ENCODE peak calls at places on chromosomes 2 and 18, in six cellular contexts. L, O, K, B, R and F are unnamed samples.

GRCh38 chr2:31125918-31126695 is 12.1 kb downstream of the GALNT14 start:
- DNase-seq in L (no peak), O (no peak), K (no peak), B (no peak), R (no peak), F (no peak)

GRCh38 chr2:66547887-66548286 is 113.0 kb downstream of the MEIS1 start:
- DNase-seq in L (no peak), O (no peak), K (peak; percentile 87), B (no peak), R (no peak), F (no peak)

GRCh38 chr18:74242451-74243096 is 49.2 kb downstream of the CYB5A start:
- DNase-seq in L (no peak), O (no peak), K (peak; percentile 25), B (no peak), R (no peak), F (no peak)

GRCh38 chr18:61991201-61991600 is 98.4 kb upstream of the RNF152 start:
- DNase-seq in L (peak; percentile 39), O (no peak), K (no peak), B (no peak), R (no peak), F (no peak)

GRCh38 chr2:181752301-181752700 is 72.0 kb upstream of the NEUROD1 start:
- DNase-seq in L (no peak), O (no peak), K (no peak), B (no peak), R (no peak), F (no peak)

GRCh38 chr2:27721335-27721734 is 50.2 kb upstream of the MRPL33 start:
- DNase-seq in L (no peak), O (no peak), K (no peak), B (no peak), R (no peak), F (no peak)

GRCh38 chr2:13056259-13056843 is 339.6 kb downstream of the TRIB2 start:
- DNase-seq in L (peak; percentile 19), O (no peak), K (peak; percentile 4), B (no peak), R (peak; percentile 23), F (no peak)

GRCh38 chr2:46001741-46002506 is 295.3 kb upstream of the EPAS1 start:
- DNase-seq in L (peak; percentile 21), O (no peak), K (no peak), B (no peak), R (no peak), F (no peak)

GRCh38 chr2:28929581-28929980 is 35.1 kb downstream of the WDR43 start:
- DNase-seq in L (no peak), O (no peak), K (no peak), B (no peak), R (no peak), F (no peak)

GRCh38 chr2:238462782-238463396 is 36.2 kb downstream of the ASB1 start:
- DNase-seq in L (peak; percentile 61), O (no peak), K (peak; percentile 54), B (no peak), R (peak; percentile 54), F (no peak)

GRCh38 chr2:102391530-102391929 is 31.4 kb upstream of the IL18RAP start:
- DNase-seq in L (no peak), O (no peak), K (no peak), B (no peak), R (no peak), F (no peak)

GRCh38 chr2:53173126-53173525 is 594.5 kb upstream of the CHAC2 start:
- DNase-seq in L (no peak), O (no peak), K (no peak), B (no peak), R (no peak), F (no peak)

GRCh38 chr18:74182335-74182734 is 34.0 kb downstream of the TIMM21 start:
- DNase-seq in L (no peak), O (no peak), K (no peak), B (no peak), R (no peak), F (no peak)

GRCh38 chr2:171390941-171391516 is 42.8 kb downstream of the METTL8 start:
- DNase-seq in L (no peak), O (no peak), K (peak; percentile 21), B (no peak), R (no peak), F (peak; percentile 17)

GRCh38 chr18:50193796-50194622 is 938 bp downstream of the MYO5B start:
- DNase-seq in L (no peak), O (no peak), K (peak; percentile 83), B (no peak), R (no peak), F (no peak)

GRCh38 chr2:209425082-209426071 is 1.5 kb downstream of the MAP2 start:
- DNase-seq in L (peak; percentile 49), O (no peak), K (peak; percentile 80), B (no peak), R (peak; percentile 75), F (no peak)

GRCh38 chr2:200590090-200590489 is 4.3 kb downstream of the AOX1 start:
- DNase-seq in L (peak; percentile 59), O (no peak), K (no peak), B (no peak), R (no peak), F (no peak)

GRCh38 chr2:65458999-65459398 is 26.6 kb upstream of the SPRED2 start:
- DNase-seq in L (no peak), O (no peak), K (no peak), B (no peak), R (no peak), F (peak; percentile 5)

GRCh38 chr2:215391531-215391930 is 44.3 kb downstream of the FN1 start:
- DNase-seq in L (no peak), O (no peak), K (no peak), B (no peak), R (no peak), F (no peak)

GRCh38 chr2:190407246-190407661 is 901 bp upstream of the MFSD6 start:
- DNase-seq in L (no peak), O (peak; percentile 35), K (peak; percentile 54), B (no peak), R (no peak), F (no peak)

GRCh38 chr2:109081374-109081773 is 47.6 kb upstream of the SH3RF3 start:
- DNase-seq in L (no peak), O (no peak), K (no peak), B (no peak), R (no peak), F (no peak)

GRCh38 chr18:62663731-62664336 is 51.5 kb upstream of the PHLPP1 start:
- DNase-seq in L (peak; percentile 51), O (no peak), K (peak; percentile 69), B (no peak), R (no peak), F (peak; percentile 12)

GRCh38 chr2:239321596-239322413 is 79.0 kb downstream of the HDAC4 start:
- DNase-seq in L (no peak), O (no peak), K (peak; percentile 7), B (no peak), R (no peak), F (no peak)

GRCh38 chr18:29979884-29980283 is 1062.7 kb downstream of the DSC3 start:
- DNase-seq in L (no peak), O (no peak), K (no peak), B (no peak), R (no peak), F (no peak)

GRCh38 chr2:159030674-159031380 is 62.4 kb downstream of the TANC1 start:
- DNase-seq in L (peak; percentile 69), O (no peak), K (peak; percentile 2), B (no peak), R (no peak), F (peak; percentile 21)

GRCh38 chr2:106579750-106580197 is 92.6 kb downstream of the CD8B2 start:
- DNase-seq in L (no peak), O (no peak), K (no peak), B (no peak), R (no peak), F (no peak)

GRCh38 chr2:85771486-85771885 is 17.7 kb downstream of the ATOH8 start:
- DNase-seq in L (no peak), O (no peak), K (no peak), B (no peak), R (no peak), F (no peak)

GRCh38 chr2:40457846-40458245 is 6.0 kb upstream of the SLC8A1 start:
- DNase-seq in L (peak; percentile 29), O (no peak), K (no peak), B (no peak), R (no peak), F (no peak)